ENCODE peak calls at places on chromosomes 6 and 20, in seven cellular contexts. One of them, this sample, is unnamed.

GRCh38 chr6:90149280-90149679 is 147.4 kb downstream of the BACH2 start:
- DNase-seq in GM13976: no peak
- DNase-seq in GM10248: no peak
- DNase-seq in fibroblast of mammary gland: no peak
- DNase-seq in cardiac fibroblast: no peak
- DNase-seq in activated naive CD8-positive, alpha-beta T cell treated with anti-CD3 and anti-CD28 coated beads, Interleukin-2, amount 50 U/mL, for 24 hours: no peak
- DNase-seq in CD4-positive, alpha-beta T cell: no peak
- DNase-seq in this sample: no peak

GRCh38 chr20:6838181-6838826 is 70.8 kb downstream of the BMP2 start:
- DNase-seq in cardiac fibroblast: no peak
- DNase-seq in GM13976: no peak
- DNase-seq in GM10248: no peak
- DNase-seq in CD4-positive, alpha-beta T cell: no peak
- DNase-seq in fibroblast of mammary gland: no peak
- DNase-seq in activated naive CD8-positive, alpha-beta T cell treated with anti-CD3 and anti-CD28 coated beads, Interleukin-2, amount 50 U/mL, for 24 hours: no peak
- DNase-seq in this sample: peak

GRCh38 chr6:121682666-121683065 is 247.2 kb downstream of the GJA1 start:
- DNase-seq in fibroblast of mammary gland: no peak
- DNase-seq in activated naive CD8-positive, alpha-beta T cell treated with anti-CD3 and anti-CD28 coated beads, Interleukin-2, amount 50 U/mL, for 24 hours: no peak
- DNase-seq in cardiac fibroblast: no peak
- DNase-seq in GM10248: no peak
- DNase-seq in CD4-positive, alpha-beta T cell: no peak
- DNase-seq in GM13976: no peak
- DNase-seq in this sample: no peak

GRCh38 chr6:142696123-142696522 is 248.9 kb downstream of the HIVEP2 start:
- DNase-seq in activated naive CD8-positive, alpha-beta T cell treated with anti-CD3 and anti-CD28 coated beads, Interleukin-2, amount 50 U/mL, for 24 hours: no peak
- DNase-seq in cardiac fibroblast: no peak
- DNase-seq in GM13976: no peak
- DNase-seq in GM10248: no peak
- DNase-seq in CD4-positive, alpha-beta T cell: no peak
- DNase-seq in fibroblast of mammary gland: peak
- DNase-seq in this sample: no peak

GRCh38 chr20:35660122-35660937 is 4.4 kb downstream of the CPNE1 start:
- DNase-seq in activated naive CD8-positive, alpha-beta T cell treated with anti-CD3 and anti-CD28 coated beads, Interleukin-2, amount 50 U/mL, for 24 hours: peak
- DNase-seq in cardiac fibroblast: no peak
- DNase-seq in GM10248: no peak
- DNase-seq in fibroblast of mammary gland: no peak
- DNase-seq in CD4-positive, alpha-beta T cell: no peak
- DNase-seq in GM13976: no peak
- DNase-seq in this sample: no peak

GRCh38 chr6:38264605-38265004 is 375.1 kb downstream of the BTBD9 start:
- DNase-seq in activated naive CD8-positive, alpha-beta T cell treated with anti-CD3 and anti-CD28 coated beads, Interleukin-2, amount 50 U/mL, for 24 hours: no peak
- DNase-seq in GM10248: no peak
- DNase-seq in cardiac fibroblast: no peak
- DNase-seq in GM13976: no peak
- DNase-seq in CD4-positive, alpha-beta T cell: no peak
- DNase-seq in fibroblast of mammary gland: no peak
- DNase-seq in this sample: no peak

GRCh38 chr20:55615818-55616217 is 389.5 kb downstream of the CBLN4 start:
- DNase-seq in activated naive CD8-positive, alpha-beta T cell treated with anti-CD3 and anti-CD28 coated beads, Interleukin-2, amount 50 U/mL, for 24 hours: no peak
- DNase-seq in fibroblast of mammary gland: no peak
- DNase-seq in GM10248: no peak
- DNase-seq in GM13976: no peak
- DNase-seq in CD4-positive, alpha-beta T cell: no peak
- DNase-seq in cardiac fibroblast: no peak
- DNase-seq in this sample: no peak

GRCh38 chr6:14144678-14145113 is 27.1 kb downstream of the CD83 start:
- DNase-seq in CD4-positive, alpha-beta T cell: peak
- DNase-seq in GM10248: peak
- DNase-seq in activated naive CD8-positive, alpha-beta T cell treated with anti-CD3 and anti-CD28 coated beads, Interleukin-2, amount 50 U/mL, for 24 hours: peak
- DNase-seq in GM13976: peak
- DNase-seq in cardiac fibroblast: peak
- DNase-seq in fibroblast of mammary gland: peak
- DNase-seq in this sample: peak

GRCh38 chr6:111784423-111784822 is 88.8 kb downstream of the FYN start:
- DNase-seq in fibroblast of mammary gland: no peak
- DNase-seq in activated naive CD8-positive, alpha-beta T cell treated with anti-CD3 and anti-CD28 coated beads, Interleukin-2, amount 50 U/mL, for 24 hours: no peak
- DNase-seq in CD4-positive, alpha-beta T cell: no peak
- DNase-seq in cardiac fibroblast: peak
- DNase-seq in GM13976: no peak
- DNase-seq in GM10248: no peak
- DNase-seq in this sample: peak

GRCh38 chr6:41940759-41941279 is 789 bp downstream of the CCND3 start:
- DNase-seq in CD4-positive, alpha-beta T cell: no peak
- DNase-seq in cardiac fibroblast: peak
- DNase-seq in fibroblast of mammary gland: no peak
- DNase-seq in GM10248: peak
- DNase-seq in GM13976: peak
- DNase-seq in activated naive CD8-positive, alpha-beta T cell treated with anti-CD3 and anti-CD28 coated beads, Interleukin-2, amount 50 U/mL, for 24 hours: peak
- DNase-seq in this sample: peak

GRCh38 chr20:62449951-62450815 is 22.8 kb upstream of the RBBP8NL start:
- DNase-seq in cardiac fibroblast: no peak
- DNase-seq in activated naive CD8-positive, alpha-beta T cell treated with anti-CD3 and anti-CD28 coated beads, Interleukin-2, amount 50 U/mL, for 24 hours: no peak
- DNase-seq in fibroblast of mammary gland: no peak
- DNase-seq in CD4-positive, alpha-beta T cell: no peak
- DNase-seq in GM13976: no peak
- DNase-seq in GM10248: no peak
- DNase-seq in this sample: peak

GRCh38 chr6:34439442-34439841 is 13.6 kb upstream of the RPS10 start:
- DNase-seq in GM10248: no peak
- DNase-seq in activated naive CD8-positive, alpha-beta T cell treated with anti-CD3 and anti-CD28 coated beads, Interleukin-2, amount 50 U/mL, for 24 hours: no peak
- DNase-seq in CD4-positive, alpha-beta T cell: no peak
- DNase-seq in fibroblast of mammary gland: no peak
- DNase-seq in cardiac fibroblast: no peak
- DNase-seq in GM13976: no peak
- DNase-seq in this sample: no peak

GRCh38 chr6:3390698-3391097 is 66.2 kb downstream of the SLC22A23 start:
- DNase-seq in CD4-positive, alpha-beta T cell: no peak
- DNase-seq in cardiac fibroblast: peak
- DNase-seq in activated naive CD8-positive, alpha-beta T cell treated with anti-CD3 and anti-CD28 coated beads, Interleukin-2, amount 50 U/mL, for 24 hours: no peak
- DNase-seq in fibroblast of mammary gland: peak
- DNase-seq in GM10248: no peak
- DNase-seq in GM13976: no peak
- DNase-seq in this sample: peak

GRCh38 chr20:15613530-15613929 is 959.7 kb downstream of the KIF16B start:
- DNase-seq in cardiac fibroblast: peak
- DNase-seq in CD4-positive, alpha-beta T cell: no peak
- DNase-seq in fibroblast of mammary gland: no peak
- DNase-seq in GM13976: no peak
- DNase-seq in GM10248: no peak
- DNase-seq in activated naive CD8-positive, alpha-beta T cell treated with anti-CD3 and anti-CD28 coated beads, Interleukin-2, amount 50 U/mL, for 24 hours: no peak
- DNase-seq in this sample: no peak

GRCh38 chr6:54135665-54136370 is 24.6 kb downstream of the MLIP start:
- DNase-seq in activated naive CD8-positive, alpha-beta T cell treated with anti-CD3 and anti-CD28 coated beads, Interleukin-2, amount 50 U/mL, for 24 hours: no peak
- DNase-seq in GM10248: no peak
- DNase-seq in CD4-positive, alpha-beta T cell: no peak
- DNase-seq in GM13976: no peak
- DNase-seq in fibroblast of mammary gland: peak
- DNase-seq in cardiac fibroblast: peak
- DNase-seq in this sample: peak

GRCh38 chr6:1840491-1841121 is 230.9 kb downstream of the FOXC1 start:
- DNase-seq in fibroblast of mammary gland: peak
- DNase-seq in activated naive CD8-positive, alpha-beta T cell treated with anti-CD3 and anti-CD28 coated beads, Interleukin-2, amount 50 U/mL, for 24 hours: no peak
- DNase-seq in cardiac fibroblast: no peak
- DNase-seq in CD4-positive, alpha-beta T cell: no peak
- DNase-seq in GM13976: no peak
- DNase-seq in GM10248: no peak
- DNase-seq in this sample: no peak

GRCh38 chr6:155152211-155153076 is 111.4 kb upstream of the CLDN20 start:
- DNase-seq in cardiac fibroblast: peak
- DNase-seq in GM10248: no peak
- DNase-seq in activated naive CD8-positive, alpha-beta T cell treated with anti-CD3 and anti-CD28 coated beads, Interleukin-2, amount 50 U/mL, for 24 hours: no peak
- DNase-seq in fibroblast of mammary gland: no peak
- DNase-seq in GM13976: no peak
- DNase-seq in CD4-positive, alpha-beta T cell: no peak
- DNase-seq in this sample: peak

GRCh38 chr20:11350126-11351005 is 567.3 kb upstream of the BTBD3 start:
- DNase-seq in cardiac fibroblast: peak
- DNase-seq in activated naive CD8-positive, alpha-beta T cell treated with anti-CD3 and anti-CD28 coated beads, Interleukin-2, amount 50 U/mL, for 24 hours: no peak
- DNase-seq in GM13976: no peak
- DNase-seq in GM10248: no peak
- DNase-seq in CD4-positive, alpha-beta T cell: no peak
- DNase-seq in fibroblast of mammary gland: peak
- DNase-seq in this sample: no peak

GRCh38 chr6:21228411-21228810 is 365.1 kb upstream of the SOX4 start:
- DNase-seq in GM13976: no peak
- DNase-seq in cardiac fibroblast: no peak
- DNase-seq in fibroblast of mammary gland: peak
- DNase-seq in activated naive CD8-positive, alpha-beta T cell treated with anti-CD3 and anti-CD28 coated beads, Interleukin-2, amount 50 U/mL, for 24 hours: no peak
- DNase-seq in CD4-positive, alpha-beta T cell: no peak
- DNase-seq in GM10248: no peak
- DNase-seq in this sample: no peak

GRCh38 chr6:11236915-11237314 is 4.4 kb upstream of the NEDD9 start:
- DNase-seq in CD4-positive, alpha-beta T cell: no peak
- DNase-seq in fibroblast of mammary gland: no peak
- DNase-seq in activated naive CD8-positive, alpha-beta T cell treated with anti-CD3 and anti-CD28 coated beads, Interleukin-2, amount 50 U/mL, for 24 hours: no peak
- DNase-seq in GM10248: no peak
- DNase-seq in GM13976: no peak
- DNase-seq in cardiac fibroblast: no peak
- DNase-seq in this sample: no peak

GRCh38 chr6:154039231-154039842 is at the start of gene OPRM1:
- DNase-seq in activated naive CD8-positive, alpha-beta T cell treated with anti-CD3 and anti-CD28 coated beads, Interleukin-2, amount 50 U/mL, for 24 hours: peak
- DNase-seq in GM13976: peak
- DNase-seq in CD4-positive, alpha-beta T cell: no peak
- DNase-seq in fibroblast of mammary gland: peak
- DNase-seq in cardiac fibroblast: peak
- DNase-seq in GM10248: peak
- DNase-seq in this sample: peak

GRCh38 chr6:14692208-14692607 is 553.7 kb upstream of the JARID2 start:
- DNase-seq in GM13976: no peak
- DNase-seq in cardiac fibroblast: no peak
- DNase-seq in GM10248: no peak
- DNase-seq in activated naive CD8-positive, alpha-beta T cell treated with anti-CD3 and anti-CD28 coated beads, Interleukin-2, amount 50 U/mL, for 24 hours: no peak
- DNase-seq in fibroblast of mammary gland: no peak
- DNase-seq in CD4-positive, alpha-beta T cell: no peak
- DNase-seq in this sample: no peak

GRCh38 chr6:16982827-16983226 is 119.0 kb upstream of the STMND1 start:
- DNase-seq in CD4-positive, alpha-beta T cell: no peak
- DNase-seq in fibroblast of mammary gland: peak
- DNase-seq in GM10248: peak
- DNase-seq in GM13976: no peak
- DNase-seq in cardiac fibroblast: peak
- DNase-seq in activated naive CD8-positive, alpha-beta T cell treated with anti-CD3 and anti-CD28 coated beads, Interleukin-2, amount 50 U/mL, for 24 hours: no peak
- DNase-seq in this sample: no peak

GRCh38 chr6:170253910-170254269 is 37.0 kb downstream of the DLL1 start:
- DNase-seq in fibroblast of mammary gland: no peak
- DNase-seq in activated naive CD8-positive, alpha-beta T cell treated with anti-CD3 and anti-CD28 coated beads, Interleukin-2, amount 50 U/mL, for 24 hours: no peak
- DNase-seq in GM13976: no peak
- DNase-seq in cardiac fibroblast: no peak
- DNase-seq in CD4-positive, alpha-beta T cell: no peak
- DNase-seq in GM10248: no peak
- DNase-seq in this sample: no peak

This sample was measured in dermis blood vessel endothelial cell.